ENCODE peak calls at places on chromosome 1, in six cellular contexts. D is T-helper 9 cell; W is amniotic epithelial cell; H is activated naive CD4-positive, alpha-beta T cell treated with Interleukin-2 at 50 U/mL for 16 hours; C is NCI-H510A treated with DMSO at 0.1 percent for 48 hours; M is AG04449. E is an unnamed sample.

GRCh38 chr1:225556694-225557093 is 96.2 kb downstream of the ENAH start:
- DNase-seq in D (no peak), W (no peak), H (no peak), C (no peak), M (no peak), E (no peak)

GRCh38 chr1:206419783-206420182 is 50.5 kb upstream of the IKBKE start:
- DNase-seq in D (no peak), W (peak; percentile 5), H (no peak), C (no peak), M (no peak), E (no peak)

GRCh38 chr1:61474963-61475362 is 250.0 kb downstream of the TM2D1 start:
- DNase-seq in D (no peak), W (no peak), H (no peak), C (no peak), M (no peak), E (no peak)

GRCh38 chr1:227759345-227760300 is 24.4 kb downstream of the SNAP47 start:
- DNase-seq in D (no peak), W (peak; percentile 97), H (no peak), C (no peak), M (peak; percentile 92), E (no peak)

GRCh38 chr1:225834417-225835329 is 24.7 kb downstream of the EPHX1 start:
- DNase-seq in D (no peak), W (peak; percentile 46), H (no peak), C (peak; percentile 39), M (peak; percentile 9), E (no peak)

GRCh38 chr1:182392045-182393028 is 747 bp upstream of the GLUL start:
- DNase-seq in D (no peak), W (peak; percentile 26), H (peak; percentile 17), C (no peak), M (no peak), E (peak; percentile 17)

GRCh38 chr1:89167590-89168215 is 8.1 kb downstream of the GBP7 start:
- DNase-seq in D (no peak), W (no peak), H (no peak), C (no peak), M (no peak), E (no peak)

GRCh38 chr1:76268341-76268740 is 193.8 kb downstream of the ST6GALNAC3 start:
- DNase-seq in D (no peak), W (no peak), H (no peak), C (peak; percentile 76), M (no peak), E (no peak)

GRCh38 chr1:18339161-18339560 is 141.6 kb upstream of the KLHDC7A start:
- DNase-seq in D (no peak), W (no peak), H (no peak), C (no peak), M (no peak), E (no peak)

GRCh38 chr1:4528590-4528989 is 125.8 kb upstream of the AJAP1 start:
- DNase-seq in D (no peak), W (no peak), H (no peak), C (no peak), M (no peak), E (no peak)

GRCh38 chr1:147539122-147539575 is 2.2 kb upstream of the BCL9 start:
- DNase-seq in D (no peak), W (peak; percentile 96), H (peak; percentile 16), C (no peak), M (peak; percentile 84), E (no peak)

GRCh38 chr1:6486433-6487011 is 4.9 kb downstream of the PLEKHG5 start:
- DNase-seq in D (peak; percentile 87), W (peak; percentile 62), H (peak; percentile 89), C (peak; percentile 94), M (no peak), E (peak; percentile 79)

GRCh38 chr1:60427701-60428100 is 354.1 kb upstream of the C1orf87 start:
- DNase-seq in D (no peak), W (no peak), H (no peak), C (no peak), M (no peak), E (no peak)

GRCh38 chr1:212669102-212669501 is 30.5 kb downstream of the BATF3 start:
- DNase-seq in D (no peak), W (no peak), H (no peak), C (no peak), M (no peak), E (no peak)

GRCh38 chr1:71644997-71645396 is 564.2 kb upstream of the ZRANB2 start:
- DNase-seq in D (no peak), W (no peak), H (no peak), C (no peak), M (no peak), E (no peak)

GRCh38 chr1:82978461-82979324 is 1020.2 kb downstream of the TTLL7 start:
- DNase-seq in D (no peak), W (no peak), H (no peak), C (no peak), M (no peak), E (no peak)

GRCh38 chr1:111517464-111518225 is 14.2 kb upstream of the ADORA3 start:
- DNase-seq in D (no peak), W (no peak), H (peak; percentile 36), C (peak; percentile 59), M (no peak), E (no peak)

GRCh38 chr1:32874860-32875793 is 4.4 kb upstream of the FNDC5 start:
- DNase-seq in D (no peak), W (no peak), H (no peak), C (no peak), M (no peak), E (no peak)

GRCh38 chr1:212203611-212204010 is 81.6 kb upstream of the PPP2R5A start:
- DNase-seq in D (no peak), W (no peak), H (no peak), C (no peak), M (no peak), E (no peak)

GRCh38 chr1:21262282-21263051 is 27.8 kb downstream of the ECE1 start:
- DNase-seq in D (no peak), W (peak; percentile 97), H (no peak), C (no peak), M (no peak), E (no peak)

E was measured in T-helper 1 cell.